ENCODE peak calls at places on chromosome 11, in seven cellular contexts. V is glomerular endothelial cell; A is sigmoid colon; S is activated gamma-delta T cell treated with anti-CD3 and anti-CD28 coated beads, Interleukin-2, amount 50 U/mL, for 16 hours; Q is activated effector memory CD4-positive, alpha-beta T cell treated with anti-CD3 and anti-CD28 coated beads, Interleukin-2, amount 50 U/mL, for 16 hours; T is stimulated activated CD8-positive, alpha-beta memory T cell treated with anti-CD3 and anti-CD28 coated beads, Interleukin-12 subunit alpha, Interleukin-12 subunit beta, amount 100 ng/mL, for 1 hour; W is activated T-cell treated with anti-CD3 and anti-CD28 coated beads, Interleukin-2, amount 50 U/mL, for 48 hours. H is an unnamed sample.
A peak's percentile ranks its signal among the peaks of the same experiment; 100 is the strongest.

GRCh38 chr11:120929664-120930154 is 94.2 kb upstream of the TBCEL start:
- DNase-seq in V (no peak), A (no peak), S (no peak), Q (peak; percentile 72), T (peak; percentile 15), W (peak; percentile 57), H (no peak)

GRCh38 chr11:118058311-118059230 is 18.3 kb upstream of the TMPRSS4 start:
- DNase-seq in V (no peak), A (peak; percentile 42), S (no peak), Q (peak; percentile 54), T (no peak), W (no peak), H (peak; percentile 84)

GRCh38 chr11:108472681-108473080 is 5.4 kb upstream of the C11orf65 start:
- DNase-seq in V (no peak), A (no peak), S (no peak), Q (no peak), T (no peak), W (no peak), H (no peak)

GRCh38 chr11:111978028-111978771 is 41.1 kb downstream of the DIXDC1 start:
- DNase-seq in V (no peak), A (peak; percentile 90), S (no peak), Q (no peak), T (no peak), W (no peak), H (no peak)

GRCh38 chr11:113670149-113670829 is 35.8 kb downstream of the TMPRSS5 start:
- DNase-seq in V (no peak), A (no peak), S (no peak), Q (no peak), T (no peak), W (no peak), H (no peak)

GRCh38 chr11:133897331-133897650 is 52.0 kb upstream of the SPATA19 start:
- DNase-seq in V (no peak), A (peak; percentile 32), S (no peak), Q (no peak), T (no peak), W (no peak), H (peak; percentile 69)

GRCh38 chr11:101003468-101003867 is 126.1 kb downstream of the PGR start:
- DNase-seq in V (no peak), A (no peak), S (no peak), Q (no peak), T (no peak), W (no peak), H (no peak)

GRCh38 chr11:130452171-130452570 is 3.7 kb downstream of the ADAMTS15 start:
- DNase-seq in V (no peak), A (no peak), S (no peak), Q (no peak), T (no peak), W (no peak), H (no peak)

GRCh38 chr11:19244084-19244483 is 3.3 kb upstream of the E2F8 start:
- DNase-seq in V (no peak), A (no peak), S (no peak), Q (no peak), T (no peak), W (no peak), H (no peak)

GRCh38 chr11:110077866-110078325 is 15.3 kb upstream of the ZC3H12C start:
- DNase-seq in V (no peak), A (no peak), S (no peak), Q (no peak), T (no peak), W (peak; percentile 39), H (no peak)

H was measured in mesenteric fat pad.